ENCODE peak calls at places on chromosomes 2 and 18, in six cellular contexts. H is fibroblast of pulmonary artery, X is HL-60, J is suprapubic skin, P is heart right ventricle, I is GM10248. Z is an unnamed sample.

GRCh38 chr2:230798769-230799399 is 65.9 kb upstream of the ITM2C start:
- DNase-seq in H (peak), X (peak), J (no peak), P (peak), I (peak), Z (no peak)

GRCh38 chr2:10042301-10043161 is 819 bp upstream of the KLF11 start:
- DNase-seq in H (peak), X (no peak), J (peak), P (peak), I (no peak), Z (peak)

GRCh38 chr2:51084750-51085149 is 52.8 kb upstream of the NRXN1 start:
- DNase-seq in H (no peak), X (no peak), J (no peak), P (no peak), I (no peak), Z (no peak)

GRCh38 chr2:109260886-109261700 is 132.1 kb downstream of the SH3RF3 start:
- DNase-seq in H (peak), X (peak), J (peak), P (no peak), I (no peak), Z (no peak)

GRCh38 chr2:36427790-36428243 is 72.2 kb downstream of the CRIM1 start:
- DNase-seq in H (no peak), X (no peak), J (no peak), P (no peak), I (no peak), Z (no peak)

GRCh38 chr2:22355816-22356433 is 1029.1 kb upstream of the KLHL29 start:
- DNase-seq in H (peak), X (peak), J (peak), P (peak), I (peak), Z (peak)

GRCh38 chr2:105376010-105376409 is 22.8 kb downstream of the FHL2 start:
- DNase-seq in H (no peak), X (no peak), J (no peak), P (no peak), I (no peak), Z (no peak)

GRCh38 chr18:26865557-26865956 is at the start of gene AQP4:
- DNase-seq in H (no peak), X (no peak), J (no peak), P (peak), I (no peak), Z (no peak)

GRCh38 chr2:171652411-171652775 is 34.9 kb upstream of the DYNC1I2 start:
- DNase-seq in H (peak), X (no peak), J (no peak), P (no peak), I (peak), Z (no peak)

GRCh38 chr2:163345795-163346573 is 389.8 kb downstream of the FIGN start:
- DNase-seq in H (peak), X (peak), J (no peak), P (peak), I (peak), Z (no peak)

GRCh38 chr2:8534729-8535397 is 147.0 kb upstream of the ID2 start:
- DNase-seq in H (peak), X (peak), J (no peak), P (peak), I (no peak), Z (no peak)

GRCh38 chr2:100903534-100904258 is 83.8 kb downstream of the NPAS2 start:
- DNase-seq in H (peak), X (no peak), J (no peak), P (no peak), I (no peak), Z (no peak)

GRCh38 chr2:95345415-95346235 is 48.5 kb downstream of the KCNIP3 start:
- DNase-seq in H (peak), X (peak), J (peak), P (peak), I (peak), Z (peak)

GRCh38 chr18:58042826-58043362 is 1.1 kb upstream of the NEDD4L start:
- DNase-seq in H (no peak), X (no peak), J (no peak), P (no peak), I (no peak), Z (no peak)

GRCh38 chr2:72841462-72842125 is 15.8 kb upstream of the EXOC6B start:
- DNase-seq in H (no peak), X (no peak), J (no peak), P (no peak), I (no peak), Z (no peak)

GRCh38 chr18:76991021-76991688 is 141.4 kb downstream of the MBP start:
- DNase-seq in H (no peak), X (no peak), J (no peak), P (no peak), I (no peak), Z (no peak)

GRCh38 chr2:149333636-149334035 is 3.2 kb downstream of the LYPD6 start:
- DNase-seq in H (no peak), X (no peak), J (no peak), P (no peak), I (no peak), Z (no peak)

GRCh38 chr18:8833480-8833879 is 128.1 kb downstream of the MTCL1 start:
- DNase-seq in H (no peak), X (no peak), J (no peak), P (no peak), I (no peak), Z (no peak)

GRCh38 chr2:67057901-67058703 is 339.0 kb upstream of the ETAA1 start:
- DNase-seq in H (peak), X (no peak), J (no peak), P (no peak), I (no peak), Z (no peak)

GRCh38 chr2:206083602-206084467 is 2.1 kb downstream of the INO80D start:
- DNase-seq in H (no peak), X (peak), J (no peak), P (no peak), I (peak), Z (no peak)

GRCh38 chr2:37588316-37588777 is 83.1 kb downstream of the CDC42EP3 start:
- DNase-seq in H (no peak), X (no peak), J (no peak), P (no peak), I (no peak), Z (no peak)

GRCh38 chr2:6893876-6894482 is 16.4 kb downstream of the RSAD2 start:
- DNase-seq in H (no peak), X (no peak), J (no peak), P (no peak), I (no peak), Z (no peak)

GRCh38 chr18:27996792-27997191 is 180.1 kb downstream of the CDH2 start:
- DNase-seq in H (peak), X (no peak), J (no peak), P (no peak), I (no peak), Z (no peak)

GRCh38 chr2:176130153-176130916 is 830 bp downstream of the HOXD8 start:
- DNase-seq in H (no peak), X (no peak), J (no peak), P (no peak), I (no peak), Z (no peak)

GRCh38 chr2:13067508-13067907 is 350.8 kb downstream of the TRIB2 start:
- DNase-seq in H (no peak), X (no peak), J (no peak), P (no peak), I (no peak), Z (no peak)

GRCh38 chr18:24086082-24086481 is 52.8 kb upstream of the CABYR start:
- DNase-seq in H (no peak), X (no peak), J (no peak), P (no peak), I (no peak), Z (no peak)

GRCh38 chr18:62118324-62118723 is 68.5 kb downstream of the PIGN start:
- DNase-seq in H (peak), X (no peak), J (no peak), P (peak), I (no peak), Z (no peak)

GRCh38 chr2:163775304-163775703 is 39.5 kb upstream of the FIGN start:
- DNase-seq in H (peak), X (no peak), J (no peak), P (no peak), I (no peak), Z (no peak)

GRCh38 chr2:46815121-46815802 is 100.3 kb downstream of the MCFD2 start:
- DNase-seq in H (no peak), X (peak), J (no peak), P (no peak), I (no peak), Z (no peak)
- TF ChIP-seq CTCF in H (no peak), X (no peak), J (no peak), P (no peak), I (no peak), Z (no peak)

GRCh38 chr2:227033471-227034148 is 130.4 kb downstream of the COL4A4 start:
- DNase-seq in H (peak), X (peak), J (no peak), P (peak), I (peak), Z (no peak)
- TF ChIP-seq CTCF in H (peak), X (peak), J (no peak), P (peak), I (peak), Z (no peak)

DNA sequence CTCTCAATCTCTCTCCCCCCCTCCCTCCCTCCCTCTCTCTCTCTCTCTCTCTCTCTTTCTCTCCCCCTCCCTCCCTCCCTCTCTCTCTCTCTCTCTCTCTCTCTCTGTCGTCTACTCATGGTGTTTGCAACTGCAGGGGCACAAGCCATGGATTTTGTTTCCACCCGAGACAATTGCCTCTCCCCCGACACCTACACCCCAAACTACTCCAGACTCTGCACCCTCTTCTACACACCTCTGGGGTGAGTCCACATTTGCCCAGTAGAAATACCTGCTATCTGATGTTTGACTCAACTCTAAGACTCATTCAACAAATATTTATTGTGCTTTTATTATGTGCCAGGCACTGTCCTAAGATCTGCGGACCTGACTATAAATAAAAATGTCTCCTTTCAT is 93.7 kb downstream of the TMEM17 start:
- DNase-seq in H (no peak), X (no peak), J (no peak), P (no peak), I (no peak), Z (no peak)
- TF ChIP-seq CTCF in H (no peak), X (no peak), J (no peak), P (no peak), I (no peak), Z (no peak)

GRCh38 chr2:74421248-74421870 is at the start of the genes C2orf81 and WDR54:
- DNase-seq in H (peak), X (peak), J (peak), P (peak), I (peak), Z (peak)
- TF ChIP-seq CTCF in H (no peak), X (no peak), J (no peak), P (no peak), I (no peak), Z (no peak)

GRCh38 chr2:199019898-199020507 is 437.7 kb downstream of the SATB2 start:
- DNase-seq in H (peak), X (peak), J (no peak), P (no peak), I (no peak), Z (no peak)
- TF ChIP-seq CTCF in H (peak), X (peak), J (no peak), P (peak), I (peak), Z (no peak)

GRCh38 chr2:215374002-215374401 is 61.9 kb downstream of the FN1 start:
- DNase-seq in H (no peak), X (no peak), J (no peak), P (no peak), I (no peak), Z (no peak)
- TF ChIP-seq CTCF in H (no peak), X (no peak), J (no peak), P (no peak), I (no peak), Z (no peak)

GRCh38 chr2:96867756-96868554 is 1.9 kb downstream of the SEMA4C start:
- DNase-seq in H (peak), X (no peak), J (no peak), P (no peak), I (no peak), Z (no peak)

GRCh38 chr2:96869824-96870630 is at the start of gene SEMA4C:
- DNase-seq in H (peak), X (no peak), J (no peak), P (peak), I (peak), Z (peak)

GRCh38 chr2:96868555-96869280 is 1.2 kb downstream of the SEMA4C start:
- DNase-seq in H (peak), X (peak), J (peak), P (peak), I (peak), Z (peak)

GRCh38 chr2:96870631-96871255 is 863 bp upstream of the SEMA4C start:
- DNase-seq in H (no peak), X (no peak), J (no peak), P (no peak), I (no peak), Z (no peak)

DNA sequence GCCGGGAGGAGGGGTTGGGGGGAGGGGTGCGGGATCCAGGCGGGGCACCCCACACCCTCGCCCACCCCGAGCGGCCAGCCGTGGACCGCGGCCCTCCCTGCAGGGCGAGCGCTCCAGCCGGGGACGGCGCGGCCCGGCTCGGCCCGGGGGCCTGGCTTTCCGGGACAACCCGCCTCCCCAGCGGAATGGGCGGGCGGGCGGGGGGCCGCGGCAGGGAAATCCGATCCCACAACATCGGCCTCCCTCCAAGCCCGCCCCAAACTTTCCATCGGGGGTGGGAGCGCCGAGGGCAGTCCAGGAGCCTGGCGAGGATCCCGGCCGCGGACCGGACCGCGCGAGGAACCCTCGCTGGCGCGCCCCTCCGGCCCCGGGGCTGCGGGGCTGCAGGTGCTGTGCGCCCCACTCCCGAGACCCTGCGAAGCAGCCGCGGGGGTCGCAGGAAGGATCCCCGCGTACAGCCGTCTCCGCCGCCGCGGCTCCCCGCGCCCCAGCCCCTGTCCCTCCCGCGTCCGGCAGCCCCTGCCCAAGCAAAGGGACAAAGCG is 528 bp downstream of the SEMA4C start:
- DNase-seq in H (peak), X (no peak), J (no peak), P (peak), I (no peak), Z (no peak)
- TF ChIP-seq CTCF in H (no peak), X (no peak), J (no peak), P (no peak), I (no peak), Z (no peak)

GRCh38 chr2:241582806-241583205 is 24.3 kb downstream of the BOK start:
- DNase-seq in H (no peak), X (no peak), J (no peak), P (no peak), I (no peak), Z (no peak)
- TF ChIP-seq CTCF in H (no peak), X (no peak), J (no peak), P (no peak), I (no peak), Z (no peak)

DNA sequence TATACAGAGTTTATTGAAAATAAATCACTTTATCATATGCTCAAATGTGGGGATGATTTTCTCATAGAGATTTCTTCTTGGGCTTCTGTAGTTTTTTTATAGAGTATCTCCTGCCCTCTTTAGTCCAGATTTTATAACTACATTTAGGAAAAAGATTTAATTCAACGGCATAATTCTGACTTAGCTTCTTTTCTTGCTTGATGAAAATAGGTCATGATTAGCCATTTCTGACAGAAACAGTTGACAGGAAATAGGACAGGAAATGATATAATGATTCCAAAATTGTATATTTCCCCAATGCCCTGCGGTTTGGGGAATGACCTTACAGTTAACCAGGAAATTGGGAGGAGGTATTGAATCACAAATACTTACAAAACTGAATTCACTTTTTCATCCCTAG is 1531.9 kb upstream of the ACVR2A start:
- DNase-seq in H (peak), X (no peak), J (no peak), P (no peak), I (no peak), Z (no peak)
- TF ChIP-seq CTCF in H (peak), X (no peak), J (no peak), P (no peak), I (no peak), Z (no peak)

Z was measured in activated B cell treated with CpG ODN at 0.5 μM for 24 hours.